ENCODE peak calls at places on chromosomes 4 and X, in four cellular contexts. M, I, X and J are unnamed samples.

GRCh38 chrX:20217279-20217678 is 49.4 kb downstream of the RPS6KA3 start:
- DNase-seq in X (peak), M (no peak), I (no peak), J (no peak)

GRCh38 chrX:131068945-131069719 is 11.0 kb downstream of the ARHGAP36 start:
- DNase-seq in X (peak), I (no peak), M (no peak), J (peak)

GRCh38 chr4:75939890-75940691 is 722 bp downstream of the NAAA start:
- DNase-seq in M (peak), I (peak), X (peak), J (peak)

GRCh38 chr4:69836321-69836720 is 23.6 kb downstream of the SULT1E1 start:
- DNase-seq in X (no peak), I (no peak), M (no peak), J (no peak)

GRCh38 chr4:182339246-182339645 is 96.0 kb downstream of the TENM3 start:
- DNase-seq in I (no peak), X (no peak), M (no peak), J (peak)

GRCh38 chrX:9873952-9874351 is 87.7 kb downstream of the SHROOM2 start:
- DNase-seq in X (peak), M (no peak), I (no peak), J (peak)

GRCh38 chr4:36249605-36250004 is 5.3 kb upstream of the ARAP2 start:
- DNase-seq in I (no peak), M (no peak), X (no peak), J (no peak)

GRCh38 chr4:148776944-148777343 is 334.7 kb upstream of the NR3C2 start:
- DNase-seq in X (peak), I (no peak), M (no peak), J (no peak)

GRCh38 chrX:135295238-135295943 is 13.9 kb upstream of the ETDC start:
- DNase-seq in I (no peak), M (peak), X (no peak), J (peak)

GRCh38 chrX:119981286-119982070 is 37.9 kb upstream of the NKAP start:
- DNase-seq in I (no peak), X (peak), M (no peak), J (peak)

GRCh38 chr4:173217727-173218126 is 49.1 kb downstream of the GALNT7 start:
- DNase-seq in M (no peak), I (no peak), X (no peak), J (no peak)

GRCh38 chr4:87851332-87851731 is 18.6 kb downstream of the MEPE start:
- DNase-seq in X (no peak), I (no peak), M (no peak), J (no peak)

GRCh38 chr4:184498598-184498997 is 24.2 kb upstream of the IRF2 start:
- DNase-seq in X (no peak), I (no peak), M (no peak), J (no peak)

GRCh38 chrX:32483534-32484136 is 727.7 kb downstream of the DMD start:
- DNase-seq in M (no peak), X (no peak), I (no peak), J (no peak)

GRCh38 chrX:110012818-110013484 is 10.0 kb downstream of the TMEM164 start:
- DNase-seq in X (no peak), I (no peak), M (no peak), J (no peak)

GRCh38 chr4:8176547-8177399 is 18.2 kb upstream of the ABLIM2 start:
- DNase-seq in I (peak), X (peak), M (peak), J (peak)

GRCh38 chr4:113556382-113557134 is 205.0 kb downstream of the CAMK2D start:
- DNase-seq in X (no peak), I (no peak), M (no peak), J (no peak)

GRCh38 chr4:15920723-15921591 is 17.6 kb downstream of the FGFBP1 start:
- DNase-seq in I (peak), X (peak), M (no peak), J (no peak)

GRCh38 chrX:10203617-10204016 is 46.8 kb downstream of the CLCN4 start:
- DNase-seq in X (no peak), I (no peak), M (no peak), J (no peak)

GRCh38 chr4:174119818-174120217 is 163.6 kb downstream of the FBXO8 start:
- DNase-seq in I (no peak), X (no peak), M (no peak), J (no peak)

GRCh38 chr4:87375719-87376291 is 15.2 kb downstream of the HSD17B11 start:
- DNase-seq in I (no peak), M (no peak), X (peak), J (no peak)